ENCODE peak calls at places on chromosomes 4 and X, in five cellular contexts. P is GM10248, K is OCI-LY7, W is lung, L is choroid plexus epithelial cell. H is an unnamed sample.

GRCh38 chr4:102620697-102621497 is 119.7 kb downstream of the NFKB1 start:
- DNase-seq in K (peak), L (peak), P (peak), W (no peak), H (no peak)

GRCh38 chrX:14922437-14922836 is 49.2 kb downstream of the MOSPD2 start:
- DNase-seq in L (peak), P (no peak), K (no peak), W (no peak), H (no peak)

GRCh38 chr4:103026868-103027267 is 7.4 kb upstream of the SLC9B1 start:
- DNase-seq in P (no peak), K (no peak), L (peak), W (no peak), H (no peak)

GRCh38 chr4:1594871-1595788 is 89.0 kb downstream of the FAM53A start:
- DNase-seq in L (no peak), W (no peak), K (no peak), P (no peak), H (no peak)

GRCh38 chr4:176107695-176108094 is 42.1 kb downstream of the WDR17 start:
- DNase-seq in K (no peak), W (no peak), P (no peak), L (no peak), H (no peak)

GRCh38 chr4:183249854-183250253 is 70.2 kb downstream of the CLDN22 start:
- DNase-seq in W (no peak), L (peak), P (peak), K (peak), H (no peak)

GRCh38 chrX:37905436-37906147 is 58.2 kb upstream of the DYNLT3 start:
- DNase-seq in W (no peak), P (no peak), L (peak), K (no peak), H (peak)

GRCh38 chr4:83281326-83281725 is 3.3 kb downstream of the COQ2 start:
- DNase-seq in P (no peak), W (no peak), K (peak), L (peak), H (no peak)

GRCh38 chr4:61828960-61829359 is 628.8 kb downstream of the ADGRL3 start:
- DNase-seq in K (no peak), L (no peak), P (no peak), W (no peak), H (no peak)

GRCh38 chr4:47367761-47368160 is 95.7 kb downstream of the COMMD8 start:
- DNase-seq in P (no peak), K (no peak), L (no peak), W (no peak), H (no peak)

GRCh38 chr4:142402925-142403324 is 443.2 kb downstream of the INPP4B start:
- DNase-seq in K (no peak), L (no peak), W (no peak), P (no peak), H (no peak)

GRCh38 chrX:20913760-20914159 is 460.5 kb upstream of the CNKSR2 start:
- DNase-seq in P (no peak), W (no peak), L (peak), K (no peak), H (peak)

GRCh38 chrX:110310896-110311295 is 7.0 kb downstream of the AMMECR1 start:
- DNase-seq in P (peak), L (no peak), K (no peak), W (no peak), H (no peak)

GRCh38 chr4:169668069-169668721 is 47.8 kb downstream of the CLCN3 start:
- DNase-seq in L (no peak), W (no peak), K (no peak), P (no peak), H (no peak)

GRCh38 chr4:26197018-26197779 is 123.6 kb upstream of the RBPJ start:
- DNase-seq in W (no peak), L (peak), K (peak), P (peak), H (no peak)

GRCh38 chr4:149766135-149766534 is 49.5 kb downstream of the IQCM start:
- DNase-seq in L (no peak), P (no peak), K (no peak), W (no peak), H (no peak)

DNA sequence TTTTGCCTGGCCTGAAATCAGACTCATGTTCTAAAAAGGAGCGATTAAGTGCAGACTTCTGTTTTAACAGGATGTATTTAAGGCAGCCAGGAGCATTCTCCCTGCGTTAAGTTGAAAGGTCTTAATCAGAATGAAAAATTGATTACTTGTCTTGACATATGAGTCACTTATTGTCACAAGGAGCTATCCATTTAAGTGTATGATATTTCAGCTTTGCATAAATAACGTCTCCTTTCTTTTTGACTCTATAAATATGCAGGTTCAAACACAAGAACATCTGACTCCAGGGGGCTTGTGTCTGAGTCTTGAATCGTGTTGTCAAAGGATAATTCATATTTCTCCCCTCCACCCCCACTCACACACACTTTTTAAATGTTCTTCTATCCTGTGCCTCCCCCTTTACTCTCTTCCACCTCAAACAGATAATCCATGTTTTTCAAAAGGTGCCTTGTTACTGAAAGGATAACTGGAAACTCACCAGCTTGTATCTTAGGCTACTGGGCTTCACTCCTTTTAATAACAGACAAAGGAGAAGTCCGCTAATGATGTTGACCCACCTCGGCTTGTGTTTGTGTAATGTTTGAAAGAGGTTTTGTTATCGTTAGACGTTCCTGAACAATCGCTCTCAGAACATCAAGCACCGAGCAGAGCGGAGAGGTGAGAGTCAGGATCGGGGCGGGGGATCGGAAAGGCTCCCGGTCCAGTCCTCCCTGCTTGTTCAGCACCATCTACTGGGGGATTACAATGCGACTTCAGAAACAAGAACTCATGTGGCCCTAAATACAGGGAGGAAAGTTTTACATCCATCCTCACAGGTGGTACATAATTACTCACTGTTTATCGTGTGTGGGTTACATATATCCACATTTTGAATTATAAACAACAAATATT is 107.5 kb upstream of the RPL34 start:
- DNase-seq in P (no peak), L (peak), W (no peak), K (no peak), H (peak)
- TF ChIP-seq CTCF in P (peak), L (peak), W (peak), K (peak), H (peak)

GRCh38 chr4:74873545-74874295 is 59.2 kb upstream of the PARM1 start:
- DNase-seq in P (peak), K (no peak), L (peak), W (no peak), H (no peak)
- TF ChIP-seq CTCF in P (no peak), K (no peak), L (no peak), W (no peak), H (no peak)

GRCh38 chrX:139125916-139126315 is 404.6 kb upstream of the F9 start:
- DNase-seq in W (no peak), P (no peak), K (no peak), L (no peak), H (no peak)
- TF ChIP-seq CTCF in W (no peak), P (no peak), K (no peak), L (no peak), H (no peak)

DNA sequence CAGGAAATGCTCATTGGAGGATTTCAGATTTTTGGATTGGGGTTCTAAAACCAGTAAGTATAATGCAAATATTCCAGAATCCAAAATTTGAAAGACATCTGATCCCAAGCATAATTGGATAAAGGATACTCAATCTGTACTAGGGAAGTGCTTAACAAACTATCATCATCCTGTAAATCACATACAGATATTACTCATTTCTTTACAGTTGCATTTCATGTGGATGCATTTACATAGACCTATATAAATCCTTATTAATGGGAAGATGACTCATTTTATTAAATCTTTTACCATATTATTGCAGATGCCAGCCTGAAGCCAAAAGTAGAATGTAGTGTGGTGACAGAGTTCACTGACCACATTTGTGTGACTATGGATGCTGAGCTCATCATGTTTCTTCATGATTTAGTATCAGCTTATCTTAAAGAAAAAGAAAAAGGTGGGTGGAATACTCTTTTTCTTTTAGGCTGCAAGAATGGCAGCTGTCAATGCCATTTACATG is 22.4 kb upstream of the ADAD1 start:
- DNase-seq in K (no peak), L (no peak), P (no peak), W (no peak), H (no peak)
- TF ChIP-seq CTCF in K (no peak), L (no peak), P (no peak), W (no peak), H (no peak)

DNA sequence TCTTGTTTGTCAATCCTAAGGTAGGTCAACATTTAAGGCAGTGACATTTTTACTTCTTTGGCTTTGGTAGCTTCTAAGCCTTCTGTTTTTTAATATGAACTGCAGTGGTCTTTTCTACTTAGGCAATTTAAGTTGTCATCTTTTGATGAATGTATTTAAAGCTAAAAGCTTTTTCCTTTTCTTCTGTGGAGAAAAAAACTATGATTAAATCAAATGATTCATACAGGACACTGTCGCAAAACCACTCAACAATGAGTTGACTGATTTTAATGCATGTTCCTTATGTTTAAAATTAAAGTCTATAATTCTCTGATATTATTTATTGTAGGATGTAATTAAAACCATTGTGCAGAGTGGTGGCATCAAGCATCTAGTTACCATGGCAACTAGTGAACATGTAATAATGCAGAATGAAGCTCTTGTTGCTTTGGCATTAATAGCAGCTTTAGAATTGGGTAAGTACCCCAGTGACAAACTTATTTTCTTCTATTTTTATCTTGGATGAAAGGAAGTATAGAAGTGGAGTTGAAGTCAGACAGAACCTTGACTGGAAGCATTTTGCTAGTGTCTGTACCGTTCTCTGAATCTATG is 172.5 kb downstream of the RAP1GDS1 start:
- DNase-seq in L (no peak), P (no peak), W (no peak), K (no peak), H (no peak)
- TF ChIP-seq CTCF in L (no peak), P (no peak), W (no peak), K (no peak), H (no peak)

DNA sequence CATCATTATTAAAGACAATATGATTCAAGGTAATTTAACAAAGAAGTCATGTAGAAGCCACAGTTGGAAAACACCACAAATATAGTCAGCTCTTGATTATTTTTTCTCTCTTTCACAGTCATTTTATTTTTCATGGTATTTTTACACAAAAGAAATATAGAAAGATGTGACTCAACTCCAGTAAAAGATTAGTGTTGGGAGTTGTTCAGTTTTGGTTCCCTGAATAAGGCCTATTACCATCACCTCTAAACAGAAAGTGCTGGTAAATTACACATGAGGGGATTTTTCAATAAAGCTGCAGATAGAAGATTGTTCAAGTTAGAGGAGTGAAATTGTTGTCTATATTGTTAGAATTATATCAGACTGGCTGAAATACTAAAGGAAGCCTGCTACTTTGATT is 107.0 kb downstream of the DDIT4L start:
- DNase-seq in W (no peak), P (no peak), K (no peak), L (no peak), H (no peak)
- TF ChIP-seq CTCF in W (no peak), P (no peak), K (no peak), L (no peak), H (no peak)

DNA sequence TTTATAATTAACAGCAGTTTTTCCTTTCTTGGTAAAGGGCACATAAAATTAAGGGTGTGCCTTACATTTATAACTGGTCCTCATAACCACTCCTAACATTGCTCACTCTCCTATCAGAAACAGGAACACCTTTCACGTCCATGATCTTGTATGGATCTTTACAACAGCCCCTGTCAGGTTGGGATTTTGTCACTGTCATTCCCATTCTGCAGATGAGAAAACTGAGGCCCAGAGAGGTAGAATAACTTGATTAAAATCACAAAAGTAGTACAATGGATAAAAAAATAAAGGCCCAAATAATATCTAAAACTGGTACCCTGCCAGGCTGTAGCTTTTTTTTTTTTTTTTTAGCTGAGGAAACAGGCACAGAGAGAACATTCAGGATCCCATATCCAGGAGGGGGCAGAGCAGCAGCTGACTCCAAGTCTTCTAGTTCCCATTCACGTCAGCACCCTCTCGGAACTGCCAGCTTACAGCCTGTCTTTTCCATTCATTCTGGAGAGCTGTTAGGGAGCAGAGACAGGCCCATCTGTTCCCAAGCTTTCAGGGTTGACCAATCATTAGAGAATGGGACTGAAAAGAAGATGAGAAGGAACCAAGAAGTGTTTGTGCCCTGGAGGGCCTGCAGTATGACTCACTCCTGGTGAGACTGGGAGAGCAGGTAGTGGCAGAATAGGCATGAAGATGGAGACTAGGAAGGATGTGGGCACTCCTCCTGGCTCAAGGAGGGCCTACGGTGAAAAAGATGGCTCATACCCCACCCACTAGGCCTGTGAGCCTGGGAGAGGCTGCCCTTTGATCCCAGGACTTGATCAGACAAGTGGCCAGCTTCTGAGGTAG is 7.3 kb downstream of the SUV39H1 start:
- DNase-seq in L (peak), P (no peak), K (no peak), W (no peak), H (no peak)
- TF ChIP-seq CTCF in L (peak), P (no peak), K (no peak), W (no peak), H (no peak)

GRCh38 chr4:40844261-40844660 is 94.5 kb downstream of the NSUN7 start:
- DNase-seq in L (no peak), W (no peak), K (no peak), P (no peak), H (no peak)

GRCh38 chr4:40842318-40842717 is 92.6 kb downstream of the NSUN7 start:
- DNase-seq in P (no peak), K (no peak), W (no peak), L (no peak), H (no peak)

GRCh38 chr4:40845136-40845910 is 95.6 kb downstream of the NSUN7 start:
- DNase-seq in P (no peak), W (no peak), K (no peak), L (no peak), H (no peak)

GRCh38 chr4:40842725-40843401 is 93.1 kb downstream of the NSUN7 start:
- DNase-seq in W (no peak), L (no peak), P (no peak), K (no peak), H (no peak)

GRCh38 chr4:40843696-40844095 is 93.9 kb downstream of the NSUN7 start:
- DNase-seq in P (peak), K (peak), W (no peak), L (no peak), H (no peak)
- TF ChIP-seq CTCF in P (peak), K (peak), W (no peak), L (peak), H (no peak)

GRCh38 chrX:99305573-99305972 is 1104.5 kb downstream of the PCDH19 start:
- DNase-seq in L (no peak), W (no peak), K (no peak), P (no peak), H (no peak)

DNA sequence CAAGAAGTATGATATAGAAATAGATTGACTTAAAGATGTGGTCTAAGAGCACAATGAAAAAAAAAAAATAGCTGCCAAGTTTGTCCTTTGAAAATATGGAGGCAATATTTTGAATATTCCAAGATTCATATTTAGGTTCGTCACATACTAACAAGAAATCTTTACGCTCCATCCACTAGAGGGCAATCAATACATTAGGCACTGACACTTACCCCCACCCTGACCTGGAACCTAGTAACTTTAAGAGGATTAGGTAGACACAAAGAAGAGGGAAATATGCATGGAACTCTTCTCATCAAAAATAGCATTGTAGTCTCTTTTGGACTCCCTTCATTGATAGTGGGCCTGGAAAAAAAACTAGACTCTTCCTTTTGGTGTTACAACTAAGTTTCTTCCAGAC is 1108.1 kb downstream of the PCDH19 start:
- DNase-seq in P (no peak), W (no peak), K (peak), L (peak), H (no peak)
- TF ChIP-seq CTCF in P (peak), W (no peak), K (peak), L (no peak), H (peak)

GRCh38 chrX:153778684-153779101 is 2.1 kb upstream of the SRPK3 start:
- DNase-seq in K (no peak), W (no peak), L (no peak), P (no peak), H (no peak)
- TF ChIP-seq CTCF in K (peak), W (no peak), L (no peak), P (no peak), H (no peak)

H was measured in nephron progenitor cell.